ENCODE peak calls at places on chromosomes 7 and 10, in four cellular contexts. G is IMR-90, N is K562, E is GM12878. V is an unnamed sample.

GRCh38 chr10:124717911-124718734 is 26.1 kb downstream of the FAM53B start:
- DNase-seq in E (peak; percentile 95), N (peak; percentile 65), G (no peak), V (peak; percentile 46)

GRCh38 chr7:41706228-41706930 is 3.5 kb upstream of the INHBA start:
- DNase-seq in E (no peak), N (no peak), G (peak; percentile 50), V (no peak)

GRCh38 chr7:107631588-107631987 is 29.0 kb upstream of the SLC26A4 start:
- DNase-seq in N (no peak), G (no peak), E (no peak), V (no peak)

GRCh38 chr7:133445617-133446016 is 192.7 kb downstream of the EXOC4 start:
- DNase-seq in E (no peak), G (no peak), N (no peak), V (no peak)

GRCh38 chr10:125158528-125159485 is 1.6 kb downstream of the CTBP2 start:
- DNase-seq in G (peak; percentile 54), E (no peak), N (peak; percentile 28), V (peak; percentile 76)

GRCh38 chr7:22350466-22351328 is 6.3 kb downstream of the RAPGEF5 start:
- DNase-seq in E (peak; percentile 46), G (peak; percentile 11), N (peak; percentile 79), V (peak; percentile 46)

GRCh38 chr10:9331583-9332008 is 1277.1 kb downstream of the GATA3 start:
- DNase-seq in N (peak; percentile 35), G (peak; percentile 65), E (no peak), V (peak; percentile 62)

GRCh38 chr10:79038841-79039201 is 29.9 kb upstream of the ZMIZ1 start:
- DNase-seq in N (peak; percentile 55), E (no peak), G (peak; percentile 32), V (no peak)

GRCh38 chr7:81267508-81267907 is 348.7 kb upstream of the SEMA3C start:
- DNase-seq in G (peak; percentile 43), E (no peak), N (no peak), V (peak; percentile 24)

GRCh38 chr10:78777466-78778256 is 291.1 kb upstream of the ZMIZ1 start:
- DNase-seq in E (no peak), G (peak; percentile 57), N (no peak), V (no peak)

GRCh38 chr7:77413861-77414424 is 2.2 kb downstream of the GSAP start:
- DNase-seq in G (peak; percentile 59), E (no peak), N (no peak), V (peak; percentile 26)

GRCh38 chr10:7494034-7494433 is 83.2 kb upstream of the SFMBT2 start:
- DNase-seq in G (no peak), E (no peak), N (no peak), V (no peak)

GRCh38 chr7:25968205-25968993 is 183.6 kb upstream of the NFE2L3 start:
- DNase-seq in E (peak; percentile 98), N (no peak), G (no peak), V (no peak)

GRCh38 chr10:21638681-21639080 is 104.6 kb downstream of the MLLT10 start:
- DNase-seq in E (no peak), G (peak; percentile 12), N (no peak), V (no peak)

GRCh38 chr7:43530553-43531410 is 52.1 kb upstream of the STK17A start:
- DNase-seq in N (no peak), G (no peak), E (no peak), V (no peak)

GRCh38 chr7:66070222-66070621 is 5.4 kb upstream of the ASL start:
- DNase-seq in G (no peak), E (no peak), N (no peak), V (no peak)

GRCh38 chr7:141012044-141012685 is 2.6 kb downstream of the MRPS33 start:
- DNase-seq in E (peak; percentile 62), G (peak; percentile 62), N (peak; percentile 38), V (peak; percentile 73)

GRCh38 chr7:64882341-64883112 is 20.5 kb upstream of the ZNF273 start:
- DNase-seq in G (no peak), E (no peak), N (no peak), V (peak; percentile 31)

GRCh38 chr10:119849031-119849789 is 23.4 kb downstream of the MCMBP start:
- DNase-seq in G (peak; percentile 76), E (no peak), N (no peak), V (no peak)

GRCh38 chr7:45084901-45085618 is 3.7 kb downstream of the NACAD start:
- DNase-seq in G (no peak), E (no peak), N (no peak), V (no peak)

GRCh38 chr7:73701357-73701995 is 18.0 kb downstream of the STX1A start:
- DNase-seq in G (peak; percentile 33), N (peak; percentile 80), E (no peak), V (peak; percentile 46)

GRCh38 chr7:25216837-25217236 is 11.4 kb downstream of the NPVF start:
- DNase-seq in N (peak; percentile 32), G (peak; percentile 38), E (peak; percentile 11), V (peak; percentile 60)

GRCh38 chr10:73647211-73647874 is 6.1 kb upstream of the MYOZ1 start:
- DNase-seq in G (no peak), E (no peak), N (no peak), V (peak; percentile 28)

GRCh38 chr7:70017371-70017770 is 419.1 kb downstream of the AUTS2 start:
- DNase-seq in E (no peak), G (no peak), N (no peak), V (no peak)

GRCh38 chr7:20301311-20301939 is 29.3 kb upstream of the ITGB8 start:
- DNase-seq in N (no peak), G (peak; percentile 75), E (no peak), V (peak; percentile 71)

GRCh38 chr7:32264667-32265284 is 194.6 kb upstream of the PDE1C start:
- DNase-seq in E (no peak), G (no peak), N (no peak), V (no peak)

GRCh38 chr7:150519310-150519709 is 4.6 kb downstream of the GIMAP7 start:
- DNase-seq in N (no peak), G (no peak), E (no peak), V (no peak)

GRCh38 chr7:142885311-142886230 is at the start of gene TRPV6:
- DNase-seq in G (no peak), E (no peak), N (no peak), V (no peak)

GRCh38 chr7:111734955-111735660 is 172.8 kb upstream of the IMMP2L start:
- DNase-seq in G (no peak), N (no peak), E (no peak), V (no peak)

GRCh38 chr7:75931676-75932075 is 16.7 kb downstream of the POR start:
- DNase-seq in G (no peak), E (no peak), N (no peak), V (no peak)

GRCh38 chr10:72417971-72418370 is 63.3 kb upstream of the DNAJB12 start:
- DNase-seq in E (no peak), N (no peak), G (no peak), V (no peak)

DNA sequence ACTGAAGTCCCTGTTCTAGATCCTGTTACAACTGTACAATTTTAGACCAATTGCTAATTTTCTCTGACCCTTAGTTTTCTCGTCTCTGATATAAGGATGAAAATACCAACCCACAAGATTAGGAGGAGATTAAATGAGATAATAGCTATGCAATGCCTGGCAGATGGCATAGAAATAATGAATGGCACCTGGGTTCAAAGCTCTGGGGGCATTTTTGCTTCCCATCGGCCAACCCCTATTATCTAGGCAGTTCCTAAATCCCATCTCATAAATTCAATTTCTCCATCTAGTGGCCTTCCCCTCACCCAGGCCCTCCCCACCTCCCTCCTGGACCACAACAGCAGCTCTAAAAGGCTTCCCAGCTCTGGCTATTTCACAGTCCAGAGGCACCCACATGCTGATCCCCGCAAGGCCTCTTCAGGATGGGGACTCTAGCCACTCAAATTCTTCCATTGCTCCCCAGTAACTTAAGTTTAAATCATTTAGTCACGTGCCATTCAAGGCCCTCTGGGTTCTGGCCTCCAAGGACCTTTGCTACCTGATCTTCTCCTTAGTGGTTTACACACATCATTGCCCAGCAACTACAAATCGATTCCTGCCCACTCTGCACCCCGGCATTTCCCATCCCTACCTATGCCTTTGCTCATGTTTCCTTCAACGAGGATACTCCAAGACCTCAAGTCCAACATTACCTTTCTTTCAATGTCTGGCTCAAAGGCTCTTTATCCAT is 202.4 kb upstream of the KLF14 start:
- DNase-seq in G (no peak), N (no peak), E (no peak), V (no peak)
- H4K20me1 ChIP-seq in G (peaks cover 45% of the 10 kb centered on the region), N (no peaks in the 10 kb centered on the region), E (peaks cover 4% of the 10 kb centered on the region), V (no peaks in the 10 kb centered on the region)

DNA sequence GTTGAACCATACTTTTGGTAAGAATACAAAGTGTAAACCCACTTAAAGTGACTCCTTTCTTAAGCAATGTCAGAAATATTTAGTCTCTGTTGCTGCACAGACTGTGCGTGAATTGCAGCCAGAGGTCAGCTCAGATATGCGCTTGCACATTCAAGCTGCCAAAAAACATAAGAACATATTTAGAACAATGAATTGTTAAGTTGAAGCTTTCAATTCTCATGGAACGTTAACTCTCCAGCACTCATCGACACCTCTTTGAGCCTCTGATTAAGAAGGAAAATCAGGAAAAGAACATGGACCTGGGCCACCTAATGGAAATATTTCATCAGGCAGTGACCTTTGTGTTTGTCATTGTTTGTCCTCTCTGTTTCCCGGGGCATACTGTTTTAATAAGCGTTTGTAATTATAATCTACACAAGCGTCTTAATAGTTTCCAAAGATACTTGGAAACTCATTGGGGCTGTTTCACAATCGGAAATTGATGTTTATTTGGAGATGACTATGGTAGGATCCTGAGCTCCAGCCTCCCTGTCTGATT is 193.0 kb upstream of the CELF2 start:
- DNase-seq in G (peak; percentile 93), E (no peak), N (no peak), V (peak; percentile 94)
- TF ChIP-seq FOS in G (peak; percentile 55), E (no peak), N (no peak), V (no peak)

GRCh38 chr7:131336956-131337355 is 9.3 kb downstream of the MKLN1 start:
- DNase-seq in G (peak; percentile 31), E (no peak), N (peak; percentile 33), V (no peak)

GRCh38 chr7:131341690-131342089 is 14.0 kb downstream of the MKLN1 start:
- DNase-seq in N (no peak), G (no peak), E (no peak), V (no peak)

GRCh38 chr7:131335639-131336400 is 8.1 kb downstream of the MKLN1 start:
- DNase-seq in N (no peak), E (no peak), G (no peak), V (no peak)

GRCh38 chr7:131338990-131339389 is 11.3 kb downstream of the MKLN1 start:
- DNase-seq in N (no peak), E (no peak), G (no peak), V (no peak)

GRCh38 chr7:131338173-131338572 is 10.5 kb downstream of the MKLN1 start:
- DNase-seq in G (no peak), E (no peak), N (no peak), V (no peak)
- TF ChIP-seq CTCF in G (no peak), E (no peak), N (no peak), V (no peak)

GRCh38 chr10:80518807-80519360 is 18.8 kb upstream of the SH2D4B start:
- DNase-seq in G (no peak), N (no peak), E (no peak), V (no peak)

GRCh38 chr10:80519936-80520650 is 17.6 kb upstream of the SH2D4B start:
- DNase-seq in G (no peak), N (no peak), E (no peak), V (no peak)

GRCh38 chr10:80517416-80518142 is 20.1 kb upstream of the SH2D4B start:
- DNase-seq in G (no peak), E (no peak), N (no peak), V (no peak)

GRCh38 chr10:80516506-80517075 is 21.1 kb upstream of the SH2D4B start:
- DNase-seq in N (no peak), G (no peak), E (no peak), V (no peak)

GRCh38 chr10:80518143-80518806 is 19.4 kb upstream of the SH2D4B start:
- DNase-seq in E (no peak), N (no peak), G (no peak), V (no peak)
- H4K20me1 ChIP-seq in E (no peaks in the 10 kb centered on the region), N (no peaks in the 10 kb centered on the region), G (no peaks in the 10 kb centered on the region), V (no peaks in the 10 kb centered on the region)

GRCh38 chr7:79282882-79283602 is 170.4 kb downstream of the MAGI2 start:
- DNase-seq in E (no peak), N (no peak), G (peak; percentile 91), V (peak; percentile 76)
- TF ChIP-seq FOS in E (no peak), N (no peak), G (no peak), V (peak; percentile 83)

V was measured in endothelial cell of umbilical vein.